ENCODE peak calls at places on chromosomes 16 and 17, in ten cellular contexts. D, P, G, X, M, T, Z, A, W and L are unnamed samples. For H3K27me3, the result is how much of the 10 kb centered on the place peaks cover.

GRCh38 chr16:27169511-27170071 is 33.7 kb upstream of the KDM8 start:
- DNase-seq in G (peak), A (peak), X (peak), W (no peak), D (no peak), P (no peak), M (no peak), Z (peak), T (no peak), L (peak)

GRCh38 chr16:23699100-23699499 is 13.9 kb downstream of the ERN2 start:
- DNase-seq in P (peak), T (no peak), A (no peak), D (no peak), Z (peak), W (no peak), M (no peak), G (peak), X (no peak), L (no peak)

GRCh38 chr17:76783146-76783545 is 45.2 kb downstream of the MFSD11 start:
- DNase-seq in M (no peak), X (no peak), G (no peak), Z (no peak), T (no peak), D (no peak), P (no peak), A (no peak), W (no peak), L (no peak)

GRCh38 chr17:81577278-81578000 is 25.3 kb upstream of the FAAP100 start:
- DNase-seq in P (no peak), D (no peak), T (no peak), W (no peak), X (peak), Z (no peak), A (no peak), M (no peak), G (no peak), L (no peak)

GRCh38 chr16:84952335-84953050 is 58.8 kb downstream of the ZDHHC7 start:
- DNase-seq in Z (peak), D (peak), G (peak), W (peak), A (peak), T (peak), X (peak), P (peak), M (peak), L (peak)

GRCh38 chr16:86951831-86952598 is 365.2 kb downstream of the C16orf95 start:
- DNase-seq in W (no peak), X (no peak), P (peak), M (no peak), G (no peak), A (no peak), T (no peak), D (no peak), Z (no peak), L (no peak)

GRCh38 chr17:11996722-11997146 is 541 bp downstream of the ZNF18 start:
- DNase-seq in G (peak), W (peak), T (no peak), Z (peak), A (no peak), D (peak), P (peak), X (peak), M (peak), L (peak)

GRCh38 chr16:49457196-49457595 is 83.6 kb downstream of the C16orf78 start:
- DNase-seq in Z (peak), X (no peak), G (no peak), P (no peak), D (no peak), W (no peak), M (no peak), T (no peak), A (no peak), L (no peak)

GRCh38 chr16:89020925-89021595 is 44.1 kb upstream of the CBFA2T3 start:
- DNase-seq in M (no peak), A (no peak), Z (no peak), D (no peak), G (no peak), T (no peak), P (no peak), X (no peak), W (no peak), L (no peak)

GRCh38 chr17:9132291-9132690 is 111.0 kb downstream of the NTN1 start:
- DNase-seq in D (no peak), G (no peak), X (no peak), T (no peak), W (no peak), M (no peak), Z (no peak), A (no peak), P (no peak), L (no peak)

DNA sequence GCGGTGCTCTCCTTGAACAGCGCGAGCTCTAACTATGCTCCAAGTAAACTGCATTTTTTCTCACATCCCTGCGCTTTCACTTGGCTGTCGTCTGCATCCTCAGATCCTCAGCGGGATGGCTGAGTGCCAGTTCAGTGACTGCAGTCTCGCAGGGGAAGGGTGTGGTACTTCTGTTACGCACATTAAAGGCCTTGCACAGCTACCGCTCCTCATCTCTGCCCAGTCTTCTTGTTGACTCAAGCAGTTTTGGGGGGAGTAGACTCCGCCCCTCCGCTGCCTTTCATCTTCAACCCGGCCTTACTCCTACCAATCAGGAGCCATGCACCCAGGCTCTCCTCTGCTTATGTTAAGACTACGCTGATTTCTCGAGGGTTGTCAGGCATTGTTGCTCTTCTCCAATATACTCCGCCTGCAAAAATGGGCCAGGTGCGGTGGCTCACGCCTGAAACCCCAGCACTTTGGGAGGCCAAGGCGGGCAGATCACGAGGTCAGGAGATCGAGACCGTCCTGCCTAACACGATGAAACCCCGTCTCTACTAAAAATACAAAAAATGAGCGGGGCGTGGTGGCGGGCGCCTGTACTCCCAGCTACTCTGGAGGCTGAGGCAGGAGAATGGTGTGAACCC is 10.0 kb downstream of the ATP5PD start:
- DNase-seq in P (peak), D (peak), A (no peak), Z (peak), T (no peak), G (peak), M (peak), W (peak), X (no peak), L (peak)
- TF ChIP-seq POLR2AphosphoS5 in P (no peak), D (peak), A (no peak), Z (peak), T (no peak), G (peak), M (peak), W (no peak), X (peak), L (peak)

DNA sequence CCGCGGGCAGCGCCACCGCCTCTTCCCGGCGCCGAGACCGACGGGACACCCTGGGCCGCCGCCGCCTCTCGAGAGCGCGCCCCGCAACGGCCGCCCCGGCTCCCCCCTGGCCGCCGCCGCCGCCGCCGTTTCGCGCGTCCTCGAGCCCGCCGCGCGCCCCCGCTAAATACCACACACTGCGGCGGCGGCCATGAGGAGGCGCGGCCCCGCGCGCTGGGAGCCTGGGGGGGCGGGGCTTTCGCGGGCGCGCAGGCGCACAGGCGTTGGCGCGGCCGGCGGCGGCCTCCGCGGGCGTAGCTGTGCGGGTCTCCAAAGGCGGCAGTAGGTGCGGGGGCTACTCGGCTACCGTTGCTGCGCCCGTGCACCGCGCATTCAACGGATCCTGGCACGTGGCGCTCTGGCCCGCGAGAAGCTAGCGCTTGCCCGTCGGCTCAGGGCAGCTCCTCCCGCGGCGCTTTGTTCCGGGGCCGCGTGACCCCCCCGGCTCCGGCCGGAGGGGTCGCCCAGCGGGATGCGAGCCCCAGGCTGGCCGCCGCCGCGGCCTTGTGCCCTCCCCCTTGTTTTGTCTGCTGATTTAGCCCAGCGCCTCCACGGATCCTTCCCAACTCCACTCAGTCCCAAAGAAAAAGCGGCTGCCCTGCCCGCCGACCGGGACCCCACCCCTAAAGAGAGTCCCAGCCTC is at the start of gene SIAH1:
- DNase-seq in W (peak), D (peak), X (peak), T (no peak), M (no peak), G (peak), P (no peak), Z (peak), A (peak), L (peak)
- H3K27me3 ChIP-seq in W (under half), D (under half), X (under half), T (under half), M (under half), G (under half), P (under half), Z (under half), A (under half), L (under half)

GRCh38 chr17:42018988-42019387 is 902 bp upstream of the NKIRAS2 start:
- DNase-seq in M (no peak), W (no peak), Z (no peak), X (no peak), A (no peak), G (no peak), P (no peak), D (no peak), T (no peak), L (no peak)

GRCh38 chr17:42017866-42018200 is 594 bp upstream of the DNAJC7 start:
- DNase-seq in M (no peak), X (peak), A (no peak), G (no peak), Z (no peak), T (no peak), P (no peak), D (no peak), W (no peak), L (peak)

GRCh38 chr17:42018339-42018738 is 1.1 kb upstream of the DNAJC7 start:
- DNase-seq in P (no peak), M (no peak), Z (no peak), X (peak), A (no peak), T (no peak), D (no peak), G (no peak), W (no peak), L (no peak)

GRCh38 chr17:42016952-42017865 is at the start of gene DNAJC7:
- DNase-seq in Z (peak), D (peak), G (peak), M (peak), P (peak), X (peak), A (peak), T (peak), W (peak), L (peak)

DNA sequence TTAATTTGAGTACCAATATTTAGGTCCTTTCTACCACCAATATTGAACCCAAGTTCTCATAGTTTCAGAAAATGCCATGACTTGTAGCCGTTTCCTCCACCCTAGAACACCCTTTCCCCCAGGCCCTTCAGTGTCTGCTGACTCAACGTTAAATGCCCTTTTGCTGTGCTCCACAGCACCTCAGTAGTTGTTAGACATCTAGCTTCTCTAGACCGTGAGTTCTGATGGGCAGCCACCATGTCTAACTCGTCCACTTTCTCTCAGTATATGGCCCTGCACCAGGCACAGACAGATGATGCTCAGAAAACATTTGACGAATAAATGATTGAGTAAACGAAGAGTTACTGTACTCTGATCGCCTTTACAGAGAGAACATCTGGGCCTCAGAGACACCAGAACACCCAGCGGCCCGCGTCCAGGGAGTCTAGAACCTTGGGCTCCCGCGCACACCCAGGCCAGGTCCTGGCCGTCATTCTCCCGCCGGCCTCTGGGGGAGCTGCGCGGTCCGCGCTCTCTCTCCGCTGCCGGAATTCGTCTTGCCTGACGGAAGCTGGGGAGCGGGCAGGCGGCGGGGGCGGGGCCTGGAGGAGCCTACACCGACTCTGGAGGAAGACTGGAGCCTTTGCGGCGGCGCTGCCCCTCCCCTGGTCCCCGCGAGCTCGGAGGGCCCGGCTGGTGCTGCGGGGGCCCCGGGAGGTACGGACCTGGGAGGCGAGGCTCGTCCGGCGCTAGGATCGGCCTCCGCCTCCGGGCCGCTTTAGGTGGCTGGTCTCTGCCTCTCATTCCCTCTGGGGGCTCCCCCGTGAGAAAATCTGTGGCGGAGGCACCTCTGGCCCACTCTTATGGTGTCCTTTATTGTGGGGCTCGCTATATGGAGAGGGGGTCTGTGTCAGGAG is at the start of gene NKIRAS2:
- DNase-seq in P (peak), Z (peak), G (peak), T (peak), M (peak), D (peak), X (peak), A (peak), W (peak), L (peak)
- TF ChIP-seq POLR2AphosphoS5 in P (peak), Z (peak), G (peak), T (peak), M (peak), D (peak), X (peak), A (peak), W (peak), L (peak)

GRCh38 chr17:4507361-4508111 is 8.9 kb downstream of the SPNS2 start:
- DNase-seq in A (no peak), D (no peak), P (no peak), W (no peak), T (no peak), G (no peak), M (no peak), Z (no peak), X (no peak), L (no peak)
- H3K27me3 ChIP-seq in A (under half), D (under half), P (under half), W (half or more), T (under half), G (under half), M (under half), Z (under half), X (under half), L (under half)